ENCODE peak calls at places on chromosomes 6 and 20, in four cellular contexts. One of them, this sample, is unnamed. For H3K79me1 and H3K79me2, the result is how much of the 10 kb centered on the place peaks cover.

GRCh38 chr6:145277358-145278097 is 457.8 kb downstream of the EPM2A start:
- DNase-seq in H9: no peak
- DNase-seq in H1: no peak
- DNase-seq in trophoblast cell: no peak
- DNase-seq in this sample: no peak

GRCh38 chr20:46230811-46231282 is 77.5 kb downstream of the CDH22 start:
- DNase-seq in H9: peak
- DNase-seq in H1: peak
- DNase-seq in trophoblast cell: peak
- DNase-seq in this sample: peak

GRCh38 chr6:14925627-14926026 is 320.2 kb upstream of the JARID2 start:
- DNase-seq in H9: no peak
- DNase-seq in H1: no peak
- DNase-seq in trophoblast cell: no peak
- DNase-seq in this sample: no peak

GRCh38 chr6:113829702-113830058 is 27.5 kb upstream of the MARCKS start:
- DNase-seq in H9: no peak
- DNase-seq in H1: no peak
- DNase-seq in trophoblast cell: no peak
- DNase-seq in this sample: no peak

GRCh38 chr6:40346241-40346640 is 240.9 kb downstream of the LRFN2 start:
- DNase-seq in H9: no peak
- DNase-seq in H1: peak
- DNase-seq in trophoblast cell: no peak
- DNase-seq in this sample: no peak

GRCh38 chr6:38871745-38872568 is 156.8 kb downstream of the DNAH8 start:
- DNase-seq in H9: peak
- DNase-seq in H1: peak
- DNase-seq in trophoblast cell: peak
- DNase-seq in this sample: peak

GRCh38 chr6:22025468-22026159 is 271.2 kb downstream of the PRL start:
- DNase-seq in H9: peak
- DNase-seq in H1: peak
- DNase-seq in trophoblast cell: peak
- DNase-seq in this sample: peak

GRCh38 chr20:57620999-57621398 is 773 bp upstream of the ZBP1 start:
- DNase-seq in H9: no peak
- DNase-seq in H1: peak
- DNase-seq in trophoblast cell: no peak
- DNase-seq in this sample: no peak

GRCh38 chr6:54285595-54285994 is 22.6 kb upstream of the TINAG start:
- DNase-seq in H9: no peak
- DNase-seq in H1: no peak
- DNase-seq in trophoblast cell: no peak
- DNase-seq in this sample: no peak

GRCh38 chr6:168420084-168420483 is 20.9 kb upstream of the SMOC2 start:
- DNase-seq in H9: no peak
- DNase-seq in H1: peak
- DNase-seq in trophoblast cell: no peak
- DNase-seq in this sample: no peak

GRCh38 chr6:22512716-22513452 is 56.5 kb upstream of the HDGFL1 start:
- DNase-seq in H9: no peak
- DNase-seq in H1: no peak
- DNase-seq in trophoblast cell: no peak
- DNase-seq in this sample: no peak

GRCh38 chr6:116015560-116015959 is 45.1 kb downstream of the FRK start:
- DNase-seq in H9: no peak
- DNase-seq in H1: no peak
- DNase-seq in trophoblast cell: no peak
- DNase-seq in this sample: no peak

GRCh38 chr20:6767536-6768227 is at the start of gene BMP2:
- DNase-seq in H9: peak
- DNase-seq in H1: peak
- DNase-seq in trophoblast cell: no peak
- DNase-seq in this sample: peak

GRCh38 chr20:31987744-31988143 is 19.8 kb downstream of the XKR7 start:
- DNase-seq in H9: no peak
- DNase-seq in H1: no peak
- DNase-seq in trophoblast cell: peak
- DNase-seq in this sample: peak

GRCh38 chr6:37130704-37131103 is 39.2 kb upstream of the PIM1 start:
- DNase-seq in H9: no peak
- DNase-seq in H1: no peak
- DNase-seq in trophoblast cell: peak
- DNase-seq in this sample: no peak

DNA sequence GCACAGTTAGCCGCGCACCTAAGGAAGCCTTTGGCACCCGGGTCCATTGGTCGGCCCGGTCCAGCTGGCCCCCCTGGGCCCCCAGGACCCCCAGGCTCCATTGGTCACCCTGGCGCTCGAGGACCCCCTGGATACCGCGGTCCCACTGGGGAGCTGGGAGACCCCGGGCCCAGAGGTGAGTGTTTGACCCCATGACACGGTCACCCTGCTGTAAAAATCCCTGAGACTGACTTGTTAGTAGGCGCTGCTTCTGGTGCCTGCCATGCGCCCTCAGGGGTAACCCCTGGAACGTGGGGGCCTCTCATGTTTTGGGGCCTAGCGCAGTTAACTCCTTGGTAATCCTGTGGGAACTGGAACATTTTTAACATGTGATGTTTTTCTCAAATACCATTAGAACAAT is 20.2 kb downstream of the COL9A3 start:
- DNase-seq in H9: no peak
- DNase-seq in H1: no peak
- DNase-seq in trophoblast cell: no peak
- DNase-seq in this sample: no peak
- H3K79me1 ChIP-seq in H9: under half
- H3K79me1 ChIP-seq in H1: under half
- H3K79me1 ChIP-seq in trophoblast cell: under half
- H3K79me1 ChIP-seq in this sample: under half

GRCh38 chr6:32177182-32177787 is 920 bp upstream of the RNF5 start:
- DNase-seq in H9: peak
- DNase-seq in H1: peak
- DNase-seq in trophoblast cell: no peak
- DNase-seq in this sample: no peak
- H3K23ac ChIP-seq in H9: no peak
- H3K23ac ChIP-seq in H1: no peak
- H3K23ac ChIP-seq in trophoblast cell: no peak
- H3K23ac ChIP-seq in this sample: no peak

GRCh38 chr6:8525370-8525769 is 90.0 kb upstream of the SLC35B3 start:
- DNase-seq in H9: no peak
- DNase-seq in H1: no peak
- DNase-seq in trophoblast cell: no peak
- DNase-seq in this sample: no peak

GRCh38 chr6:8530775-8531435 is 95.6 kb upstream of the SLC35B3 start:
- DNase-seq in H9: no peak
- DNase-seq in H1: no peak
- DNase-seq in trophoblast cell: no peak
- DNase-seq in this sample: no peak

GRCh38 chr6:8527818-8528217 is 92.5 kb upstream of the SLC35B3 start:
- DNase-seq in H9: no peak
- DNase-seq in H1: no peak
- DNase-seq in trophoblast cell: no peak
- DNase-seq in this sample: no peak

GRCh38 chr6:8526619-8527018 is 91.3 kb upstream of the SLC35B3 start:
- DNase-seq in H9: no peak
- DNase-seq in H1: no peak
- DNase-seq in trophoblast cell: no peak
- DNase-seq in this sample: no peak

DNA sequence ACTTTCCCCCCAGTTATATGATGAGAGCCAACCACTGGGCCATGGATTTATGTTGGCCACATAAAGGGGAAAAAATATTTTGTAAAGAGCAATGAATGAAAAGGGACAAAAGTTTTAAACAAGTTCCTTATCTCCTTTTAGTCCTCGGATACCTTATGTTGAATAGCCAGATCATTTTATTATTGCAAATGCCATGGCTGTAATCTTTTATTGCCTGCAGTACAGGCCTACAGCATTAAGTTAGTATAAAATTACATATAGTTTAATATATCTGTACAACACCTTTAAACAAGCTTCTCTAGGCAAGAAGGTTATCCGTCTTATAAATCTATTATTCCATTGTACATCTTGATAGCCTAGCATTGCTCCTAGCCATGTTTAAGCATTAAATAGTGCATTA is 93.9 kb upstream of the SLC35B3 start:
- DNase-seq in H9: no peak
- DNase-seq in H1: no peak
- DNase-seq in trophoblast cell: no peak
- DNase-seq in this sample: no peak
- H3K79me2 ChIP-seq in H9: under half
- H3K79me2 ChIP-seq in H1: under half
- H3K79me2 ChIP-seq in trophoblast cell: under half
- H3K79me2 ChIP-seq in this sample: under half

GRCh38 chr20:34062651-34063482 is 49.2 kb downstream of the EIF2S2 start:
- DNase-seq in H9: no peak
- DNase-seq in H1: no peak
- DNase-seq in trophoblast cell: no peak
- DNase-seq in this sample: peak
- H3K79me1 ChIP-seq in H9: under half
- H3K79me1 ChIP-seq in H1: under half
- H3K79me1 ChIP-seq in trophoblast cell: under half
- H3K79me1 ChIP-seq in this sample: under half

GRCh38 chr20:53581444-53582311 is 12.0 kb downstream of the ZNF217 start:
- DNase-seq in H9: no peak
- DNase-seq in H1: no peak
- DNase-seq in trophoblast cell: no peak
- DNase-seq in this sample: no peak

GRCh38 chr20:53578492-53579222 is 15.0 kb downstream of the ZNF217 start:
- DNase-seq in H9: no peak
- DNase-seq in H1: no peak
- DNase-seq in trophoblast cell: peak
- DNase-seq in this sample: peak

GRCh38 chr20:53579266-53579580 is 14.4 kb downstream of the ZNF217 start:
- DNase-seq in H9: no peak
- DNase-seq in H1: no peak
- DNase-seq in trophoblast cell: no peak
- DNase-seq in this sample: no peak

GRCh38 chr20:53580376-53581111 is 13.1 kb downstream of the ZNF217 start:
- DNase-seq in H9: no peak
- DNase-seq in H1: no peak
- DNase-seq in trophoblast cell: no peak
- DNase-seq in this sample: no peak

DNA sequence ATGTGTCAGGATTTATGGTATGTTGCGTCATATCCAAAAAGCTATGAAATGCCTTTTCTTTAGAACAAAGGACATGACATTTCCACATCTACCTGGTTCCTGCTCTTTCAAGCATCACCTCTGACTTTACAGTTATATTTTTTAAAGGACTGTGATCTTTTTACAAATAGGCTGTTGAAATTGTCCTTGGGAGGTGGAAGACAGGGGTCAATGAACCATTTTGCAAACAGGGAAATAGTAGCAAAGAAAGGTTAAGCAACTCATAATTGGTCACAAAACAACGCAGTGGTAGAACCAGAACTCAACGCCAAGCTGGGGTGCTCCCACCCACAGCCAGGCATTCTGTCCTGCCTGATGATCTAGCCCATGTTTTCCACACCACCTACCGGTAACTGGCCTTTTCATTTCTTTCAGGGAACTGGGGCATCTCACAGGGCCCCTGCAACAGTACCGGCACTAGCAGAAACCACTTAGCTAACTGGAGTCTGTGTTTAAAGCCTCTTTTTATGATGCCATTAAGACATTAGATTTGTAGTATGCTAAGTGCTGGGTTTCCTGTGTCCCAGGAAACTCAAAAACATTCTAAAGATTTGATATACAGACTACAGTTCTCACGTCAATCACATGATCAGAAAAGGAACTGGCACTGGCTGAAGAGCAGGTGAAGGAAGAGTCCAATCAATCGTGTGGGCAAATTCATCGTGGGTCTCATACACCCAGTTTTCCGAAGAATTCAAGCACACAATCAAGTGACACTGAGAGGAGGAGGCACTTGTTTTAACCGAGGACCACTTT is 13.9 kb downstream of the ZNF217 start:
- DNase-seq in H9: no peak
- DNase-seq in H1: no peak
- DNase-seq in trophoblast cell: peak
- DNase-seq in this sample: no peak
- H3K23ac ChIP-seq in H9: no peak
- H3K23ac ChIP-seq in H1: no peak
- H3K23ac ChIP-seq in trophoblast cell: no peak
- H3K23ac ChIP-seq in this sample: no peak

GRCh38 chr6:163565140-163565539 is 150.6 kb downstream of the QKI start:
- DNase-seq in H9: no peak
- DNase-seq in H1: no peak
- DNase-seq in trophoblast cell: no peak
- DNase-seq in this sample: no peak

GRCh38 chr6:163570579-163571231 is 156.2 kb downstream of the QKI start:
- DNase-seq in H9: no peak
- DNase-seq in H1: no peak
- DNase-seq in trophoblast cell: no peak
- DNase-seq in this sample: no peak

GRCh38 chr6:163571730-163572129 is 157.2 kb downstream of the QKI start:
- DNase-seq in H9: no peak
- DNase-seq in H1: no peak
- DNase-seq in trophoblast cell: no peak
- DNase-seq in this sample: no peak

GRCh38 chr6:163566056-163566455 is 151.5 kb downstream of the QKI start:
- DNase-seq in H9: no peak
- DNase-seq in H1: no peak
- DNase-seq in trophoblast cell: no peak
- DNase-seq in this sample: no peak

DNA sequence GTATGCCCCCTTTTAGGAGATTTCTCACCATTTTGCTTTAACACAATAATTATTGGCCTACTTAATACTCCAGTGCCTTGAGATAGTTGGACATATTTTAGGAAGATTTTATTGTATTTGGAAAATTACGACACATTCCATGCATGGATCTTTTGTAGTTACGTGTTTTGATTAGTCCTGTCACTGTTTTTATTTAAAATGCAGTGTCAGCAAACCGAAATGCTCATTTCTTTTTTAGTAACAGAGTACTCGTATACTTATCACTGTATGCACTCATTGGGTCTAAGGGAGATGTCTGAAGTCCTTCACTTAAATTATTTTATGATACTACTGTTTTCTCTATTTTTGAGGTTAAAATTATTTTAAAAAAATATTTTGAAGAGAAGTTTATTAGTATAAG is 153.8 kb downstream of the QKI start:
- DNase-seq in H9: no peak
- DNase-seq in H1: no peak
- DNase-seq in trophoblast cell: no peak
- DNase-seq in this sample: no peak
- H3K79me2 ChIP-seq in H9: under half
- H3K79me2 ChIP-seq in H1: under half
- H3K79me2 ChIP-seq in trophoblast cell: under half
- H3K79me2 ChIP-seq in this sample: under half